ENCODE peak calls at places on chromosomes 7 and 10, in five cellular contexts. S, B, D, U and H are unnamed samples.

GRCh38 chr10:103564799-103565365 is 71.4 kb downstream of the NEURL1 start:
- DNase-seq in D (peak; percentile 87), S (peak; percentile 77), B (peak; percentile 32), U (peak; percentile 37), H (peak; percentile 23)

GRCh38 chr7:97145068-97145467 is 27.6 kb downstream of the SDHAF3 start:
- DNase-seq in D (no peak), S (no peak), U (peak; percentile 39), B (peak; percentile 43), H (peak; percentile 61)

GRCh38 chr7:47546728-47547494 is 35.0 kb downstream of the TNS3 start:
- DNase-seq in U (no peak), D (no peak), S (no peak), B (no peak), H (no peak)

GRCh38 chr10:122140941-122141623 is 130.0 kb upstream of the BTBD16 start:
- DNase-seq in B (peak; percentile 97), D (no peak), S (no peak), U (no peak), H (peak; percentile 89)

GRCh38 chr7:30171753-30172447 is 37.1 kb downstream of the MTURN start:
- DNase-seq in D (no peak), S (no peak), U (no peak), B (peak; percentile 88), H (peak; percentile 74)

GRCh38 chr10:101749511-101750016 is 26.4 kb downstream of the FGF8 start:
- DNase-seq in S (peak; percentile 62), U (no peak), D (peak; percentile 20), B (no peak), H (no peak)

GRCh38 chr10:25300073-25300472 is 125.3 kb downstream of the GPR158 start:
- DNase-seq in S (peak; percentile 2), U (no peak), B (no peak), D (peak; percentile 83), H (no peak)

GRCh38 chr7:135827391-135827790 is 78.8 kb upstream of the FAM180A start:
- DNase-seq in S (no peak), B (no peak), U (no peak), D (no peak), H (peak; percentile 43)

GRCh38 chr7:80429186-80429585 is 82.7 kb downstream of the GNAT3 start:
- DNase-seq in B (no peak), U (no peak), S (no peak), D (no peak), H (no peak)

GRCh38 chr10:48199580-48200377 is 74.7 kb downstream of the FRMPD2 start:
- DNase-seq in B (peak; percentile 89), S (no peak), D (no peak), U (no peak), H (no peak)

GRCh38 chr10:133083422-133084100 is 4.2 kb upstream of the ADGRA1 start:
- DNase-seq in S (no peak), D (no peak), B (no peak), U (no peak), H (no peak)

GRCh38 chr7:64795176-64795575 is 948 bp downstream of the ZNF138 start:
- DNase-seq in S (peak; percentile 50), U (no peak), D (peak; percentile 34), B (no peak), H (no peak)
- H3F3A ChIP-seq in S (no peaks in the 10 kb centered on the region), U (no peaks in the 10 kb centered on the region), D (no peaks in the 10 kb centered on the region), B (no peaks in the 10 kb centered on the region), H (no peaks in the 10 kb centered on the region)

GRCh38 chr7:69920802-69921201 is 322.5 kb downstream of the AUTS2 start:
- DNase-seq in B (no peak), U (no peak), S (no peak), D (no peak), H (no peak)

GRCh38 chr7:69927461-69927860 is 329.2 kb downstream of the AUTS2 start:
- DNase-seq in B (no peak), U (no peak), S (no peak), D (no peak), H (no peak)

GRCh38 chr7:69919712-69920111 is 321.4 kb downstream of the AUTS2 start:
- DNase-seq in B (no peak), U (no peak), S (no peak), D (no peak), H (no peak)

GRCh38 chr7:69922011-69922803 is 323.9 kb downstream of the AUTS2 start:
- DNase-seq in B (no peak), U (no peak), S (no peak), D (no peak), H (no peak)
- TF ChIP-seq EZH2phosphoT487 in B (no peak), U (no peak), S (no peak), D (no peak), H (no peak)

DNA sequence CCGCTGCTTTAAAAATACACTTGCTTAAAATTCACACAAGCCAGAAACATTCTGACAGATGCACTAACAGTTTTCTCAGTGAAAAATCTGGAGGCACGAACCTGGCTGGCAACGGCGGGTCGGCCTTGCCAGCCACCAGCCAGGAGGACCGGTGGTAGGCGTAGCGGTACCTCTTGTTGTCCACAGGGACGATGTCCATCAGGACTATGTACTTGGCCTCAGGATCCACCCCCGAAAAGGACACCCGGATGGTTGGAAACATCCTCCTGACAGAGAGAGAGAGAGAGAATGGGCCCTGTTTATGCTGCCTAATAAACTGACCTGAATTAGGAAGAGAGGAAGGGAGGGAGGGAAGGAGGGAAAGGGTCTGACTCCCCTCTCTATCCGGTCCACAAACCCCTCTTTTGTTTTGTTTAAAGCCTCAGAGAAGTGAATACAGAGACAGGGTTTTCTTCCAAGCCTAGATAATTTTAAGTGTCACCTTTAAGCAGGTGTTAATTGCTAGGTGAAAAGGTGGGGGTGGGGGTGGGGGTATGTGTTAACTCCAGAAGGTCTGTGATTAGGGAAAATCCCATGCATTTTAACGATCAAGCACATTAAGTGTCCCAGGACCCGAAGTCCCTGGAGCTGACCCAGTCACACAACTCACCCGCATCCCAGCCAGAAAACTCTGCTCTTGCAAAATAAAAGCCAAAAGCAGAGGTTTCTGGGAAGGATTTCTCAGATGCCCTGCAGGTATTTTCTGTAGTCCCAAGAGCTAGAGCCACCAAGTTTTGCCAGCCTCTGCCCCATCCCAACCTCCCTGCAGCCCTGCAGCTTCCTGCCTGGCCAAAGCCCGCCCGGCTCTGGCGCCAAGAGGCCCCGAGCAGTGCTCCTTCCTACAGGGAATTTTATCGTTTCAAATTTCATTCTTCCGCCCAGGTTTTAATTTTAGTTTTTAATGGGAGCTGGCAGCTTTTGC is 5.0 kb downstream of the TBX20 start:
- DNase-seq in B (no peak), D (peak; percentile 63), S (no peak), U (no peak), H (peak; percentile 55)
- TF ChIP-seq EZH2 in B (no peak), D (peak; percentile 48), S (peak; percentile 80), U (no peak), H (no peak)

DNA sequence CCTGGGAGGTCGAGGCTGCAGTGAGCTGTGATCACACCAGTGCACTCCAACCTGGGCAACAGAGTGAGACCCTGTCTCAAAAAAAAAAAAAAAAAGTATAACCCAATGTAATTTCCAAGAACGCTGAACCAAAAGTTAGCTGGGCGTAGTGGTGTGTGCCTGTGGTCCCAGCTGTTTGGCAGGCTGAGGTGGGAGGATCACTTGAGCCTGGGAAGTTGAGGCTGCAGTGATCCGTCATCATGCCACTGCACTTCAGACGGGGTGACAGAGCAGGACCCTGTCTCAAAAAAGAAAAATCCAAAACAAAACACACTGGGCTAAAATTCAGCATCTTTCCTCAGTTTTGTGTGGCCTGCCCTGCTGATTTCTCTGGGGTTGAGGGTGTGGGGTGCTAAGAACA is 21.1 kb downstream of the HNRNPA2B1 start:
- DNase-seq in B (no peak), S (no peak), U (no peak), D (no peak), H (no peak)
- H3F3A ChIP-seq in B (peaks cover 49% of the 10 kb centered on the region), S (peaks cover 31% of the 10 kb centered on the region), U (peaks cover 66% of the 10 kb centered on the region), D (peaks cover 22% of the 10 kb centered on the region), H (no peaks in the 10 kb centered on the region)

GRCh38 chr7:76106893-76107292 is 59.0 kb downstream of the MDH2 start:
- DNase-seq in S (no peak), B (no peak), D (no peak), U (no peak), H (no peak)

GRCh38 chr7:76108540-76109233 is 60.8 kb downstream of the MDH2 start:
- DNase-seq in U (no peak), S (no peak), D (no peak), B (peak; percentile 21), H (peak; percentile 90)
- TF ChIP-seq EZH2phosphoT487 in U (no peak), S (no peak), D (no peak), B (no peak), H (no peak)

DNA sequence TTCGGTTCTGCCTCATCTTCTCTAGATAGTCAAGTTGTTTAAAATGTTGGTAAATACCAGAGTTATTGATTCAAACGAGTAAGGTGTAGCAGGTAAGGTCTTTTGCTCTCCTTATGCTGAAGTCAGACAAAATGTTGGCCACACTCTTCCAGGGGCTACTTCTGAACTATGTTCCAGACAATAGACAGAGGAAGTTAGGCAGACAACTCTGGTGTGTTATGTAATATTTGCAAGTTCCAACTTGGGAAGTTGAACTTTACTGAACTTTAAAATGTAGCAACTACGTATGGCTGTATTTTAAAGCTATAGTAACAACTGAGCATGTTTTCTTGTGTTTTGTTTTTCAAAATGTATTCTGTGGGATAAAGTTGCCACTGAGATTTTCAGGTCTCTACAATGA is 125.7 kb upstream of the NEBL start:
- DNase-seq in S (no peak), D (no peak), U (no peak), B (no peak), H (no peak)
- TF ChIP-seq EZH2 in S (no peak), D (no peak), U (no peak), B (no peak), H (no peak)

GRCh38 chr10:70374775-70375614 is 7.4 kb downstream of the LRRC20 start:
- DNase-seq in D (no peak), U (no peak), B (peak; percentile 27), S (no peak), H (no peak)
- H3F3A ChIP-seq in D (no peaks in the 10 kb centered on the region), U (no peaks in the 10 kb centered on the region), B (peaks cover 14% of the 10 kb centered on the region), S (no peaks in the 10 kb centered on the region), H (peaks cover 6% of the 10 kb centered on the region)

DNA sequence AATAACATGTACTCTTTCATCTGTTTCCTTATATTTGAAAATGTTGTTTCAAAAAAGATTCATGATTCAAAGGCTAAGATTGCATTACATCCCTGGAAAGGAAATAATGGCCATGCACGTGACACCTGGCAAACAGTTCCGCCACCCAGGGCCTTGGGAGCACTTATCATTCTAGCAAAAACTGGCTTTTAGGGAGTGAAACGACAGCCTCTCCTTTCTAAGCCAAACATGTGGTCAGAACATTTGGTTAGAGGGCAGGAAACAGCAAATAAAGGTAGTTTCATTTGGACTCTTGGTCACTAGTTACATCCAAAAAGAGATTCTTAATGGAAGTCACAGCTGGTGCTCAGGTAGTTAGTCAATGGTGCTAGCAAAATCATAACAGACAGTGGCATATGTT is 83.5 kb downstream of the FAS start:
- DNase-seq in B (peak; percentile 17), U (peak; percentile 44), S (no peak), D (no peak), H (no peak)
- TF ChIP-seq EZH2phosphoT487 in B (no peak), U (no peak), S (no peak), D (no peak), H (no peak)

DNA sequence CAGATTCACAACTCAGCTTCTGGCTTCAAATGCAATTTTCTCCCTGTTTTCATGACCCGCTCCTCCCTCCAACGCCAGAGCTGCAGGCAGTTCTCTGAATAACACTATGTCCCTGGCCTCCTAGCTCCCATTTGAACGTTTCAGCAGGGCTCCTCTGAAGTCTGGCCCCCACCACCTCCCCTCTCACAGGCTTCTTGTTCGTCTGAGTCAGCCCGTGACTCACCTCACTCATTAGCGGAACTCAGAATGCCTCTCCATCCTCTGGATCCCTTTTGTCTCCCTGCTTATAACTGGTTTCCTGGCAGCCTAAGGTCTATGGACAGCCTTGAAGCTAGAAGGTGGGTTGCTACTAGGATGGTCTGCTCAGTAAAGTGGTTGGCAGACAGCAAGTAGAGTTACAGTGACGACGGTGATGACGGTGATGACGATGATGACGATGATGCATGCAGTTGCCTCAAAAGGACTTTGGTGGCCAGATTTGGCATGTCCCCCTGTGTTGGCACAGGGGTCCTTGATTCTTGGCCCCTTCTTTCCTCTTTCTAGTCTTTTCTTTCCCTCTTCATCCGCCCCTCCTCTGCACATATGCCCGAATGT is 83.3 kb upstream of the MKLN1 start:
- DNase-seq in D (peak; percentile 9), B (peak; percentile 95), S (no peak), U (no peak), H (peak; percentile 84)
- TF ChIP-seq EZH2 in D (no peak), B (no peak), S (no peak), U (no peak), H (no peak)